ENCODE peak calls at places on chromosomes 4 and X, in four cellular contexts. D is GM23248, F is A549, Y is fibroblast of lung. S is an unnamed sample.
A peak's percentile ranks its signal among the peaks of the same experiment; 100 is the strongest.

GRCh38 chr4:139692300-139693012 is 26.8 kb downstream of the MGST2 start:
- DNase-seq in D (no peak), F (no peak), Y (no peak), S (no peak)

GRCh38 chr4:84803720-84804119 is 162.8 kb downstream of the WDFY3 start:
- DNase-seq in F (no peak), D (peak; percentile 66), Y (peak; percentile 25), S (no peak)

GRCh38 chrX:119495734-119496520 is 27.7 kb downstream of the SLC25A5 start:
- DNase-seq in Y (no peak), F (no peak), D (no peak), S (no peak)

GRCh38 chrX:53831662-53832635 is 145.4 kb upstream of the HUWE1 start:
- DNase-seq in F (peak; percentile 40), Y (peak; percentile 21), D (peak; percentile 42), S (peak; percentile 28)

GRCh38 chrX:100611951-100612350 is 24.7 kb downstream of the TSPAN6 start:
- DNase-seq in D (no peak), Y (no peak), F (no peak), S (peak; percentile 2)

GRCh38 chrX:109952985-109953905 is 49.7 kb upstream of the TMEM164 start:
- DNase-seq in D (no peak), F (no peak), Y (no peak), S (no peak)

GRCh38 chr4:185540487-185541125 is 5.3 kb upstream of the PDLIM3 start:
- DNase-seq in Y (no peak), D (no peak), F (no peak), S (no peak)

GRCh38 chrX:89021964-89022363 is 274.9 kb downstream of the CPXCR1 start:
- DNase-seq in Y (no peak), F (no peak), D (no peak), S (no peak)

GRCh38 chrX:21996872-21997271 is 35.3 kb upstream of the PHEX start:
- DNase-seq in D (peak; percentile 52), Y (peak; percentile 93), F (no peak), S (no peak)

GRCh38 chr4:79584352-79584751 is 176.3 kb upstream of the GK2 start:
- DNase-seq in Y (no peak), F (no peak), D (no peak), S (no peak)

GRCh38 chr4:79576480-79576803 is 168.4 kb upstream of the GK2 start:
- DNase-seq in F (no peak), D (peak; percentile 58), Y (peak; percentile 57), S (peak; percentile 21)

GRCh38 chr4:79574741-79575451 is 166.9 kb upstream of the GK2 start:
- DNase-seq in D (no peak), F (no peak), Y (no peak), S (peak; percentile 97)

GRCh38 chr4:79575709-79576479 is 167.9 kb upstream of the GK2 start:
- DNase-seq in Y (peak; percentile 8), D (peak; percentile 2), F (no peak), S (peak; percentile 99)

DNA sequence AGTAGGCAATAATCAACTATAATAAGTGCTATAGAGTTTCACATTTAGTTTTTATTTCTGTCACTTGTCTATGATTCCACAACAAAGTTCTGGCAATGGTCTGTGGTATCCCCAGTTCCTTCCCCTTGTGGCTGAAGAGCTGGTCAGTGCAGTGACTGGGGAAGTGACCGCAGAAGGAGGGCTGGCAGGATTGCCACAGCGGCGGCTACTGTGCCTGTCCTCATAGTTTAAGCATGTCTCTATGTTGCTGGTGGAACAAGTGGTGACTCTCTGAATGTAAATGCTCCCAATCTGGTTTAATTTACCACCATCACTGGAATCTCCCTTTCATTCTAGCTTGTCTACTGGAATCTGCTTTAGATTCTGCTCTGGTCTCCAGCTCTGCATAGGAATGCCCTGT is 170.6 kb upstream of the GK2 start:
- DNase-seq in D (no peak), Y (no peak), F (no peak), S (peak; percentile 58)
- H3K4me2 ChIP-seq in D (no peak overlapping the region), Y (no peak overlapping the region), F (no peak overlapping the region), S (no peak overlapping the region)

GRCh38 chr4:38743866-38744265 is 38.9 kb downstream of the TLR10 start:
- DNase-seq in Y (no peak), D (no peak), F (no peak), S (peak; percentile 12)
- H3K4me2 ChIP-seq in Y (no peak overlapping the region), D (no peak overlapping the region), F (no peak overlapping the region), S (no peak overlapping the region)

DNA sequence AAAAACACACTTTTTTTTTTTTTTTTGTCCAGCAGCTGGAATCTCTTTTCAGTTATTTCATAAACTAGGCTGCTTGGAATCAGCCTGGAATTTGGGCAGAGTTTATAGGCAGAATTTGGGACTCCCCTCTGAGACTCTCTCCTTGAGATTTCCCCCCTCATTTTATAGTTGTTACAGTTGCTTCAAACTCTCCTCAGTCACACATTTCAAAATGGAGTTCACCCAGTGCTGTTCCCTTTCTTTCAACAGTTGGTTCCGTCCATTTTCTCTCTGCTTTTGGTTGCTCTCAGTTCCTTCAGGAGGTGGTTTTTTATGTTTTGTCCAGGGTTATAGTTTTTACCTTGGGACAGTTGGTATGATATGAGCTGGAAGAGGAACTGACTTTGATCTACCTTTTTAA is 27.5 kb downstream of the NSD2 start:
- DNase-seq in F (no peak), D (no peak), Y (no peak), S (no peak)
- H3K4me2 ChIP-seq in F (peak overlapping the region; percentile 54), D (no peak overlapping the region), Y (no peak overlapping the region), S (no peak overlapping the region)

DNA sequence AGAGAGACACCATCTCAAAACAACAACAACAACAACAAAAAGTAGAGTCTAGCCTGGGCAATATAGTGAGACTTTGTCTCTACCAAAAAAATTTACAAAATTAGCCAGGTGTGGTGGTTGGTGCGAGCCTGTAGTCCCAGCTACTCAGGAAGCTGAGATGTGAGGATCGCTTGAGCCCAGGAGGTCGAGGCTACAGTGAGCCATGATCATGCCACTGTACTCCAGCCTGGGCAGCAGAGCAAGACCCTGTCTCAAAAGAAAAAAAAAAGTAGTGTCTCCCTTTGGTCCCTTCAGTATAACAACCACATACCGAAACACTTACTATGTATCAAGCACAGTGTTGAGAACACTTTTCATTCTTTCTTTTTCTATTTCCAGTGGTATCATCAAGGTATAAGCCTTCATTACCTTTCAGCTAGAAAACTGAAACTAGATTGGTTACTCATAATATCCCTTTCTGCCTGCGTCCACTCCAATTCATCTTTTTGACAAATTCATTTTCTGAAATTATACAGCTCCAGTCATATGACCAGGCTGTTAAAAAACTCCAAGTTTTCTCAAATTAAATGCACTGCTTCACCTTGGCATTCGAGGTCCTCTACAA is 54.1 kb downstream of the RPS6KA3 start:
- DNase-seq in D (no peak), F (no peak), Y (no peak), S (no peak)
- H3K4me2 ChIP-seq in D (no peak overlapping the region), F (no peak overlapping the region), Y (no peak overlapping the region), S (no peak overlapping the region)

GRCh38 chr4:95541094-95541493 is 7.7 kb downstream of the UNC5C start:
- DNase-seq in Y (no peak), D (no peak), F (no peak), S (no peak)
- H3K4me2 ChIP-seq in Y (no peak overlapping the region), D (no peak overlapping the region), F (no peak overlapping the region), S (no peak overlapping the region)

DNA sequence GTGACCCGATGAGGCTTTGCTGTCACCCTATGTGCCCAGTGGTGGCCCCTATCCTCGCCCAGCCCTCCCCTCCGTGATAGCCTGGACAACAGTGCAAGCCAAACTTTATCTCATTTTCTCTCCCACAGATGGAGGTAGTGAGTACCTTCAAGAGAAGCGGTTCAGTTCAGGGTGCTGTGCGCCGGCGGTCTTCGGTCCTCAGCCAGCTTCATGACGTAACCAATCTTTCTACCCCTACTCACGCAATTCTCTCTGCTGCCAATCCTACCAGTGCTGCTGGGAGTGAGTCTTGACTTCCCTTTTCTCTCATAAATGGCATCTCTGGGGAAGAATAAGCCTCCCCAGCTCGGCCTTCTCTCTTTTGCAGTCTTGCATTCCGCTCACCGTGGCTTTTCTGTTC is 29.5 kb downstream of the CCNQ start:
- DNase-seq in D (no peak), F (no peak), Y (no peak), S (no peak)
- H3K4me2 ChIP-seq in D (no peak overlapping the region), F (no peak overlapping the region), Y (no peak overlapping the region), S (no peak overlapping the region)

GRCh38 chr4:37837446-37837845 is 11.0 kb downstream of the PGM2 start:
- DNase-seq in F (no peak), D (peak; percentile 43), Y (peak; percentile 31), S (no peak)

GRCh38 chr4:37835806-37836205 is 9.3 kb downstream of the PGM2 start:
- DNase-seq in Y (no peak), D (no peak), F (no peak), S (peak; percentile 68)

GRCh38 chr4:37836256-37836655 is 9.8 kb downstream of the PGM2 start:
- DNase-seq in D (no peak), F (no peak), Y (no peak), S (peak; percentile 72)

GRCh38 chr4:37835031-37835430 is 8.5 kb downstream of the PGM2 start:
- DNase-seq in Y (no peak), D (no peak), F (no peak), S (peak; percentile 92)

DNA sequence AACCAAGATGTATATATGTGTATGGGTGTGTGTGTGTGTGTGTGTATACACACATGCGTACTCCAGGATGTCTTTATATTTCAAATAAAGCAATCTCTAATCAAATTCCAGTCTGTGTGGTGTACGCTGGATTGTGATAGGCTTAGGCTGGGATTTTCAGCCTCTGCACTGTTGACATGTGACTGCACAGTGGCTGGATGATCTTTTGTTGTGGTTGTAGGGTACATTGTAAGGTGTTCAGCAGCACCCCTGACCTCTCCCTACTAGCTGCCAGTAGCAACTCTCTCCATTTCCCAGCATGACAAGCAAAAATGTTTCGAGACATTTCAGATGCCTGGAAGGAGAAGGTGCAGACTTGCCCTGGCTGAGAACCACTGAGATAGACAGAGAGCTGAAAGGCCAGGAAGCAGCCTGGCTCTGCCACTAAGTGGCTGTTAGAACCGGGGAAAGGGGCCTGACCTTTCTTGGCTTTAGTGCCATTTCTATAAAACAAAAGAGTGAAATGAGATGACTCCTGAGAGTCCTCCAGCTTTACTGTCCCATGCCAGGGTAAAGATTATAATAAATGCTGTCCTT is 10.4 kb downstream of the PGM2 start:
- DNase-seq in F (no peak), D (no peak), Y (no peak), S (no peak)
- H3K4me2 ChIP-seq in F (no peak overlapping the region), D (no peak overlapping the region), Y (no peak overlapping the region), S (no peak overlapping the region)